ENCODE peak calls at places on chromosomes 11 and 22, in five cellular contexts. Q is mammary epithelial cell, W is GM23248, X is neuronal stem cell, E is fibroblast of lung. C is an unnamed sample.

GRCh38 chr11:79708319-79708928 is 267.6 kb upstream of the TENM4 start:
- DNase-seq in X (peak), E (peak), W (peak), Q (peak), C (peak)

GRCh38 chr11:35367491-35367890 is 51.9 kb downstream of the SLC1A2 start:
- DNase-seq in E (peak), W (peak), X (no peak), Q (no peak), C (no peak)

GRCh38 chr11:83713701-83714100 is 427.5 kb upstream of the CCDC90B start:
- DNase-seq in Q (no peak), W (peak), X (no peak), E (peak), C (no peak)

GRCh38 chr11:2781413-2782274 is 81.8 kb upstream of the KCNQ1OT1 start:
- DNase-seq in Q (no peak), W (no peak), E (peak), X (no peak), C (no peak)

GRCh38 chr11:111571829-111572501 is 30.3 kb upstream of the SIK2 start:
- DNase-seq in Q (no peak), X (no peak), W (peak), E (no peak), C (no peak)

GRCh38 chr11:65625628-65626342 is 10.2 kb downstream of the PCNX3 start:
- DNase-seq in E (peak), Q (no peak), W (peak), X (no peak), C (peak)

GRCh38 chr11:12077535-12078280 is 32.7 kb upstream of the MICAL2 start:
- DNase-seq in Q (peak), E (peak), X (no peak), W (peak), C (no peak)

GRCh38 chr22:25775501-25775900 is 33.5 kb downstream of the MYO18B start:
- DNase-seq in E (peak), X (peak), Q (peak), W (peak), C (no peak)

GRCh38 chr11:102456381-102456780 is 3.8 kb upstream of the TMEM123 start:
- DNase-seq in W (peak), Q (peak), X (no peak), E (peak), C (no peak)

GRCh38 chr22:30047364-30047738 is 32.9 kb upstream of the HORMAD2 start:
- DNase-seq in W (no peak), X (no peak), Q (no peak), E (peak), C (peak)

GRCh38 chr11:111047376-111047775 is 198.1 kb upstream of the POU2AF2 start:
- DNase-seq in W (no peak), X (peak), E (peak), Q (no peak), C (no peak)

GRCh38 chr11:76670475-76671235 is at the start of gene LRRC32:
- DNase-seq in W (peak), X (peak), E (no peak), Q (no peak), C (peak)

GRCh38 chr22:38422615-38423511 is 32.1 kb downstream of the KCNJ4 start:
- DNase-seq in W (no peak), E (no peak), Q (no peak), X (no peak), C (no peak)

GRCh38 chr11:12631651-12632050 is 42.6 kb upstream of the TEAD1 start:
- DNase-seq in W (no peak), E (no peak), Q (no peak), X (no peak), C (no peak)

GRCh38 chr11:67613960-67614715 is 7.4 kb downstream of the NDUFV1 start:
- DNase-seq in W (peak), E (peak), Q (peak), X (peak), C (peak)

GRCh38 chr11:109043318-109043717 is 378.4 kb downstream of the DDX10 start:
- DNase-seq in Q (no peak), W (no peak), X (no peak), E (no peak), C (no peak)

GRCh38 chr11:58127350-58127749 is 2.0 kb upstream of the OR9I1 start:
- DNase-seq in E (no peak), Q (no peak), X (no peak), W (no peak), C (no peak)

GRCh38 chr11:14380947-14381555 is 22.1 kb upstream of the RRAS2 start:
- DNase-seq in Q (peak), E (peak), X (peak), W (peak), C (no peak)

GRCh38 chr11:72113170-72113808 is 794 bp upstream of the ANAPC15 start:
- DNase-seq in Q (peak), X (no peak), E (no peak), W (peak), C (no peak)

GRCh38 chr11:35714882-35715612 is 52.5 kb downstream of the TRIM44 start:
- DNase-seq in Q (peak), W (peak), X (no peak), E (peak), C (no peak)

GRCh38 chr22:46587492-46588278 is 32.5 kb upstream of the GRAMD4 start:
- DNase-seq in W (no peak), E (no peak), Q (no peak), X (no peak), C (peak)

GRCh38 chr11:91081440-91082088 is 858.7 kb upstream of the CHORDC1 start:
- DNase-seq in W (peak), E (peak), X (no peak), Q (peak), C (peak)

GRCh38 chr22:44862981-44863860 is 110.8 kb downstream of the ARHGAP8 start:
- DNase-seq in Q (no peak), W (no peak), E (no peak), X (no peak), C (peak)

GRCh38 chr11:35524780-35525179 is 636 bp downstream of the PAMR1 start:
- DNase-seq in Q (peak), E (peak), X (no peak), W (peak), C (no peak)

GRCh38 chr11:72349616-72350218 is 84.6 kb downstream of the CLPB start:
- DNase-seq in E (no peak), Q (no peak), W (peak), X (no peak), C (no peak)

GRCh38 chr22:48960981-48961655 is 866.6 kb downstream of the BRD1 start:
- DNase-seq in Q (no peak), W (no peak), E (no peak), X (no peak), C (no peak)

GRCh38 chr11:76369406-76369805 is 11.5 kb downstream of the THAP12 start:
- DNase-seq in X (no peak), W (no peak), Q (no peak), E (no peak), C (no peak)

GRCh38 chr11:44943118-44943517 is 7.6 kb downstream of the TP53I11 start:
- DNase-seq in E (no peak), W (no peak), X (no peak), Q (no peak), C (peak)

GRCh38 chr22:40177738-40178416 is at the start of gene TNRC6B:
- DNase-seq in X (peak), E (peak), W (peak), Q (peak), C (peak)

GRCh38 chr11:125960771-125961170 is 14.9 kb downstream of the VSIG10L2 start:
- DNase-seq in E (no peak), Q (no peak), W (no peak), X (no peak), C (no peak)

GRCh38 chr22:19990188-19990587 is 26.4 kb downstream of the ARVCF start:
- DNase-seq in W (no peak), E (no peak), X (no peak), Q (no peak), C (no peak)

GRCh38 chr22:19989725-19990067 is 26.9 kb downstream of the ARVCF start:
- DNase-seq in E (no peak), W (no peak), X (no peak), Q (no peak), C (no peak)

GRCh38 chr22:19991645-19992451 is 24.8 kb downstream of the ARVCF start:
- DNase-seq in W (no peak), X (no peak), Q (no peak), E (no peak), C (no peak)

GRCh38 chr22:19991395-19991644 is 25.3 kb downstream of the ARVCF start:
- DNase-seq in X (no peak), E (no peak), W (no peak), Q (no peak), C (no peak)

GRCh38 chr22:19990609-19991394 is 25.8 kb downstream of the ARVCF start:
- DNase-seq in X (no peak), Q (no peak), W (no peak), E (no peak), C (no peak)
- H3K9ac ChIP-seq in X (peak), Q (no peak), W (no peak), E (no peak), C (no peak)

GRCh38 chr11:128420943-128421342 is 166.4 kb downstream of the ETS1 start:
- DNase-seq in Q (no peak), X (no peak), E (peak), W (peak), C (no peak)

GRCh38 chr11:128422576-128423370 is 164.6 kb downstream of the ETS1 start:
- DNase-seq in Q (no peak), W (no peak), X (no peak), E (no peak), C (no peak)

GRCh38 chr11:128421577-128421976 is 165.8 kb downstream of the ETS1 start:
- DNase-seq in X (no peak), E (peak), W (peak), Q (no peak), C (no peak)

GRCh38 chr11:128424867-128425285 is 162.5 kb downstream of the ETS1 start:
- DNase-seq in Q (no peak), E (peak), W (peak), X (no peak), C (no peak)

GRCh38 chr11:128424271-128424709 is 163.1 kb downstream of the ETS1 start:
- DNase-seq in W (peak), E (peak), X (no peak), Q (no peak), C (no peak)
- H3K9ac ChIP-seq in W (peak), E (peak), X (no peak), Q (no peak), C (no peak)

GRCh38 chr22:36453266-36453607 is 28.2 kb downstream of the TXN2 start:
- DNase-seq in E (no peak), W (peak), Q (no peak), X (no peak), C (no peak)
- H3K9ac ChIP-seq in E (no peak), W (no peak), Q (no peak), X (no peak), C (no peak)

DNA sequence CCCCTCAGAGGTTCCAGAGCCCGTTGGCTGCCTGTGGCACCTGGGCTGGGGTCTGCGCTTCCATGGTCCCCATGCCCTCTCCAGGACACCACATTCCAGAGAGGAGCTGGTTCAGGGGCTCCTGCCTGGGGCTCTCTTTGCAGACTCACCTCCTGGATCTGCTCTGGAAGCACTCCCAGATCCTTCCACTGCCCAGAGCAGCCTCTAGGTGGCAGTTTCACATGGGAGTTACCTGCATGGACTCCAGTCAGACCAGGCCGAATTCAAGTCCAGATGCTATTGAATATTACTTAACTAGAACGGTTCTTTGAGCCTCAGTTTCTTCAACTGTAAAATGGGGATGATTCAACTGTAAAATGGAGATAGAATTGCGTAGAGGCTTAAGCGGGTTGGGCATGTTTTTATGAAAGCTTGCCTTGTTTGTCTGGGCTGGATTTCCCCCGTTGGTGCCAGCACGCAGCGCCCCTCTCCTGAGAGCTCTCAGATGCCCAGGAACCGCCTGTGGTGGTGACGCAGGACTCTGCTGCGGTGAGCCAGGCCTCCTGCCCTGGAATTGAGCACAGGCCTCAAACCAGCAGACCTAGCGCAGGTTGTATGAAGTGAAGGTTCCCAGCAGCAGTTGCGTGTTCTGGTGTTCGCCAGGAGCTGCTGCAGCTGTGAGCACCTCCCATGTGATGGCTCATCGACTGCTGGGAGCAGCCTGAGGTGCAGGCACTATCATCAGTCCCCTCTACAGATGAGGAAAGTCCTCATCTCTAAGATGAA is 44.2 kb downstream of the LMO1 start:
- DNase-seq in W (peak), Q (peak), X (no peak), E (peak), C (peak)
- H3K9ac ChIP-seq in W (no peak), Q (no peak), X (no peak), E (no peak), C (no peak)

C was measured in Karpas-422.